ENCODE peak calls at places on chromosome 14, in seven cellular contexts. W is endothelial cell, B is neural crest cell, E is HFF-Myc, Y is foreskin keratinocyte, V is HCT116, Q is ovary. K is an unnamed sample.

GRCh38 chr14:101196051-101196450 is 292.5 kb upstream of the RTL1 start:
- DNase-seq in W (no peak), B (no peak), E (no peak), Y (no peak), V (no peak), Q (no peak), K (no peak)

GRCh38 chr14:86574778-86575129 is 1044.8 kb downstream of the FLRT2 start:
- DNase-seq in W (no peak), B (no peak), E (no peak), Y (peak; percentile 3), V (no peak), Q (no peak), K (no peak)

GRCh38 chr14:89296281-89296745 is 120.7 kb downstream of the FOXN3 start:
- DNase-seq in W (no peak), B (no peak), E (no peak), Y (no peak), V (no peak), Q (no peak), K (no peak)

GRCh38 chr14:40122978-40123648 is 690.9 kb upstream of the FBXO33 start:
- DNase-seq in W (no peak), B (no peak), E (no peak), Y (no peak), V (peak; percentile 8), Q (no peak), K (no peak)

GRCh38 chr14:50520947-50521815 is 11.2 kb downstream of the MAP4K5 start:
- DNase-seq in W (no peak), B (no peak), E (no peak), Y (peak; percentile 88), V (peak; percentile 45), Q (no peak), K (no peak)

GRCh38 chr14:77965919-77966435 is 166.1 kb downstream of the ADCK1 start:
- DNase-seq in W (peak; percentile 43), B (no peak), E (no peak), Y (peak; percentile 30), V (no peak), Q (no peak), K (peak; percentile 50)

GRCh38 chr14:50335389-50335788 is 23.3 kb downstream of the DMAC2L start:
- DNase-seq in W (peak; percentile 20), B (peak; percentile 52), E (no peak), Y (peak; percentile 21), V (no peak), Q (peak; percentile 64), K (peak; percentile 47)

GRCh38 chr14:52439476-52439875 is 112.8 kb downstream of the TXNDC16 start:
- DNase-seq in W (no peak), B (no peak), E (no peak), Y (no peak), V (no peak), Q (no peak), K (no peak)

GRCh38 chr14:38238332-38238731 is 17.6 kb downstream of the CLEC14A start:
- DNase-seq in W (no peak), B (no peak), E (no peak), Y (no peak), V (no peak), Q (no peak), K (no peak)

DNA sequence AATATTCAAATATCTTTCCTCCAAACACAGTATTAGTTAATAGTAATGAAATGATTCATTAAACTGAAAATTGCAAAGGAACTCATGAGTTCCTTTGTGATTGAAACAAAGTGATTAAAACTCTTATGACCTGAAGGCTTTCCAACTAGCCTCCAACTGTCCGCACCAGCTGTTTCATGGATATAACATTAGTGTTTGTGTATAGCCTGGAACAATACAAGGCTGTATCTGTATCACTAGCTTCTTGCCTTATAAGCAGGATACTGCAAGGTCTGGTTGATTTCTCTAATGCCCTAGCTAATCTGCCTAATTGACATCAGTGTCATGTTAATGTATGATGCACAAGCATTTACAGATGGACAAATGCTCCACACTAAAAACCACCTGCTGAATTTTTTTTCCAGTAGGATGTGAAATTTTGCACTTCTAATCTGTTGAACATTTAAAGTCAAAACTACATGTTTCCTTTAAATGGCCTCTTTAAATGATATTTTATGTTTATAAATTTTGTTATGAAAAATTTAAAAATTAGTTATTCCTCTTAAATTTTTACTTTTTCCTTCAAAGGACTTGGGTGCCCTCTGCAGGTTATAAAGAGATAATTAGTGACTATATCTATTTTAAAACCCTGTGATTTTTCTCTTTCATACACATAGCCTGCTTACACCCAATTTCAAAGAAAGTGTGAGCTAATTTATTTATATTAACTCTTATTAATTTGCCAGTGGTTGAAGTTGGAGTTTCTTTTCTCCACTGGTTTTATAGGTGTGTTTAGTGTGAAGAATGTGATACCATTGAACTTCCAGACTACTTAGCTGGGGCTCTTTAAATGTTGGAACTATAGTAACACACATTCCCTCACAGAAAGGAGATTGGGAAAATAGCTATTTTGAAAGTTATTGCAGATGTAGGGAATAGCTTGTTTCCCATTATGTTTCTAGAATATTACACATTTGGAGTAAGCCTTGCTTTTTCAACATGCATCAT is 25.4 kb downstream of the AP5M1 start:
- DNase-seq in W (no peak), B (no peak), E (no peak), Y (no peak), V (no peak), Q (no peak), K (no peak)
- TF ChIP-seq CTCF in W (peak; percentile 48), B (peak; percentile 62), E (peak; percentile 13), Y (peak; percentile 61), V (peak; percentile 18), Q (no peak), K (peak; percentile 42)

GRCh38 chr14:56841611-56842010 is 31.3 kb upstream of the OTX2 start:
- DNase-seq in W (no peak), B (no peak), E (no peak), Y (no peak), V (no peak), Q (no peak), K (no peak)

GRCh38 chr14:56844603-56845002 is 34.3 kb upstream of the OTX2 start:
- DNase-seq in W (no peak), B (no peak), E (no peak), Y (no peak), V (no peak), Q (no peak), K (no peak)

DNA sequence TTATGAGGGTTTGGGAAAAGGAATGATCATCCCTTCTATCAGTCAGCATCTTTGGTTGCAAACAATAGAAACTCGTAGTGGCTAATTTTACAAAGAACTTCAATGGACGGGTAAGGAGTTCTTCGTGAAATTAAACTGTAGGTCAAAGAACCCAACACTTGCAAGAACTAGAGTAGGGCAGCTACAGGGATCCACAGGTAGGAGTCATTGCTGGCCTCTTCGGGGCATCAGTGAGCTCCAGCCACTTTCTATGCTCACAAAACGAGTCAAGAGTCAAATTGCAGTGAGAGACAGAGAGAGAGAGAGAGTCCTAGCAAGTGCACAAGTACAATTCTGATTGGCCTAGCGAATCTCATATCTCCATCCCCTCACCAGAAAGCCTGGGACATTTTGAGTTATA is 29.9 kb upstream of the OTX2 start:
- DNase-seq in W (no peak), B (no peak), E (no peak), Y (no peak), V (no peak), Q (no peak), K (no peak)
- TF ChIP-seq CTCF in W (no peak), B (no peak), E (no peak), Y (no peak), V (no peak), Q (no peak), K (no peak)

DNA sequence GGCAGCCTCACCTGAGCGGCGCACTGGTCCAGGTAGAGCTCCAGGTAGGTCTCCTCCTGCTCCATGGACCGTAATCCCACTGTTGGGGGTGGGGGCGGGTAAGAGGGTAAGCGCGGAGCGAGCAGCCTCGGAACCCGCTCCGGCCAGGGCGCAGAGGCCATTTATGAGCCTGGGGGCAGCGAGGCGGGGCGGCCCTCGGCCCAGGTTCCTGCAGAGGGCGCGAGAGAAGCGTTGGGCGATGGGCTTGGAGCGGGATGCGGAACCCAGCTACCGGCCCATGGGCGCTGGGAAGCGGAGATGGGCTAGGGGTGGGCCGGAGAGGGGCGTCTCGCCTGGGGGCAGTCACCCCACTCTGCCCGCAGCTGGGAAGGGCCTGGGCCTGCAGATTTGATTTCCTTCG is at the start of gene TBPL2:
- DNase-seq in W (no peak), B (no peak), E (no peak), Y (no peak), V (no peak), Q (no peak), K (peak; percentile 43)
- TF ChIP-seq CTCF in W (no peak), B (peak; percentile 25), E (no peak), Y (no peak), V (no peak), Q (no peak), K (no peak)

GRCh38 chr14:24011051-24011450 is 22.3 kb downstream of the DHRS4L2 start:
- DNase-seq in W (no peak), B (no peak), E (no peak), Y (no peak), V (no peak), Q (no peak), K (no peak)
- TF ChIP-seq CTCF in W (no peak), B (no peak), E (no peak), Y (no peak), V (no peak), Q (no peak), K (no peak)